ENCODE peak calls at places on chromosome 12, in five cellular contexts. E is IMR-90, W is HepG2, Z is K562, M is H1. Q is an unnamed sample.
A peak's percentile ranks its signal among the peaks of the same experiment; 100 is the strongest.

GRCh38 chr12:64099430-64099829 is 122.7 kb downstream of the KICS2 start:
- DNase-seq in E (peak; percentile 96), W (no peak), Z (no peak), M (no peak), Q (peak; percentile 35)

GRCh38 chr12:125381373-125381772 is 316.1 kb downstream of the AACS start:
- DNase-seq in E (no peak), W (no peak), Z (no peak), M (no peak), Q (no peak)

GRCh38 chr12:109999983-110000505 is 814 bp downstream of the ANKRD13A start:
- DNase-seq in E (no peak), W (no peak), Z (peak; percentile 38), M (no peak), Q (no peak)

GRCh38 chr12:124217508-124217981 is 77.3 kb upstream of the RFLNA start:
- DNase-seq in E (no peak), W (no peak), Z (no peak), M (no peak), Q (no peak)

GRCh38 chr12:47912575-47912974 is 7.8 kb upstream of the VDR start:
- DNase-seq in E (no peak), W (no peak), Z (no peak), M (no peak), Q (no peak)

GRCh38 chr12:96811083-96811482 is 96.0 kb upstream of the NEDD1 start:
- DNase-seq in E (peak; percentile 85), W (peak; percentile 46), Z (no peak), M (no peak), Q (peak; percentile 92)

GRCh38 chr12:74349925-74350324 is 187.7 kb upstream of the ATXN7L3B start:
- DNase-seq in E (no peak), W (no peak), Z (no peak), M (no peak), Q (no peak)

GRCh38 chr12:53047221-53048032 is 2.4 kb upstream of the TNS2 start:
- DNase-seq in E (peak; percentile 69), W (peak; percentile 44), Z (peak; percentile 80), M (peak; percentile 83), Q (peak; percentile 83)

GRCh38 chr12:75820848-75821578 is 210.6 kb downstream of the PHLDA1 start:
- DNase-seq in E (peak; percentile 97), W (no peak), Z (no peak), M (no peak), Q (no peak)

GRCh38 chr12:52230364-52231281 is 2.4 kb upstream of the KRT7 start:
- DNase-seq in E (peak; percentile 68), W (no peak), Z (no peak), M (no peak), Q (peak; percentile 76)

GRCh38 chr12:18601962-18602361 is 135.8 kb downstream of the PLCZ1 start:
- DNase-seq in E (no peak), W (no peak), Z (no peak), M (no peak), Q (no peak)

GRCh38 chr12:3045989-3046388 is 31.2 kb upstream of the TSPAN9 start:
- DNase-seq in E (no peak), W (no peak), Z (no peak), M (no peak), Q (no peak)

GRCh38 chr12:114799574-114800487 is 115.9 kb upstream of the TBX3 start:
- DNase-seq in E (peak; percentile 41), W (peak; percentile 100), Z (peak; percentile 3), M (no peak), Q (peak; percentile 44)

GRCh38 chr12:90235642-90236041 is 527.0 kb upstream of the ATP2B1 start:
- DNase-seq in E (no peak), W (no peak), Z (no peak), M (no peak), Q (no peak)

GRCh38 chr12:50637870-50638481 is 125.9 kb upstream of the ATF1 start:
- DNase-seq in E (peak; percentile 69), W (peak; percentile 40), Z (peak; percentile 50), M (no peak), Q (peak; percentile 54)

GRCh38 chr12:14948672-14949071 is 10.3 kb upstream of the ERP27 start:
- DNase-seq in E (peak; percentile 89), W (no peak), Z (peak; percentile 16), M (no peak), Q (no peak)

GRCh38 chr12:53977596-53978464 is 3.1 kb upstream of the HOTAIR start:
- DNase-seq in E (no peak), W (no peak), Z (no peak), M (no peak), Q (no peak)

GRCh38 chr12:109900752-109901580 is 892 bp downstream of the TCHP start:
- DNase-seq in E (no peak), W (no peak), Z (peak; percentile 39), M (peak; percentile 61), Q (no peak)

GRCh38 chr12:18250313-18250916 is 10.9 kb upstream of the PIK3C2G start:
- DNase-seq in E (peak; percentile 76), W (peak; percentile 59), Z (peak; percentile 43), M (no peak), Q (peak; percentile 18)

GRCh38 chr12:57128519-57129247 is 400 bp downstream of the LRP1 start:
- DNase-seq in E (no peak), W (no peak), Z (no peak), M (peak; percentile 79), Q (no peak)

GRCh38 chr12:54220092-54220557 is 31.3 kb upstream of the SMUG1 start:
- DNase-seq in E (peak; percentile 74), W (peak; percentile 45), Z (peak; percentile 88), M (peak; percentile 94), Q (peak; percentile 81)

GRCh38 chr12:13534645-13535398 is 338.3 kb downstream of the EMP1 start:
- DNase-seq in E (peak; percentile 23), W (peak; percentile 39), Z (peak; percentile 50), M (peak; percentile 99), Q (peak; percentile 60)

GRCh38 chr12:95396849-95397498 is 77.0 kb upstream of the METAP2 start:
- DNase-seq in E (peak; percentile 68), W (peak; percentile 15), Z (no peak), M (no peak), Q (no peak)

GRCh38 chr12:77796775-77797174 is 33.9 kb upstream of the NAV3 start:
- DNase-seq in E (peak; percentile 40), W (no peak), Z (no peak), M (no peak), Q (no peak)

GRCh38 chr12:132561784-132562156 is 48.6 kb downstream of the LRCOL1 start:
- DNase-seq in E (no peak), W (no peak), Z (peak; percentile 39), M (peak; percentile 84), Q (peak; percentile 75)

GRCh38 chr12:108594323-108594903 is 3.5 kb downstream of the TMEM119 start:
- DNase-seq in E (no peak), W (no peak), Z (no peak), M (no peak), Q (no peak)

GRCh38 chr12:109393437-109394345 is 46.0 kb downstream of the MYO1H start:
- DNase-seq in E (peak; percentile 53), W (peak; percentile 35), Z (peak; percentile 62), M (no peak), Q (peak; percentile 80)

GRCh38 chr12:68557011-68557715 is 53.5 kb upstream of the RAP1B start:
- DNase-seq in E (peak; percentile 93), W (no peak), Z (peak; percentile 23), M (no peak), Q (peak; percentile 20)

GRCh38 chr12:104748356-104748755 is 209.7 kb downstream of the SLC41A2 start:
- DNase-seq in E (no peak), W (no peak), Z (no peak), M (no peak), Q (no peak)

GRCh38 chr12:122615780-122616179 is 87.4 kb downstream of the HCAR2 start:
- DNase-seq in E (no peak), W (no peak), Z (no peak), M (no peak), Q (no peak)

GRCh38 chr12:122614839-122615238 is 87.8 kb downstream of the KNTC1 start:
- DNase-seq in E (peak; percentile 67), W (no peak), Z (no peak), M (no peak), Q (no peak)

GRCh38 chr12:122609696-122610095 is 82.6 kb downstream of the KNTC1 start:
- DNase-seq in E (no peak), W (no peak), Z (no peak), M (no peak), Q (no peak)

DNA sequence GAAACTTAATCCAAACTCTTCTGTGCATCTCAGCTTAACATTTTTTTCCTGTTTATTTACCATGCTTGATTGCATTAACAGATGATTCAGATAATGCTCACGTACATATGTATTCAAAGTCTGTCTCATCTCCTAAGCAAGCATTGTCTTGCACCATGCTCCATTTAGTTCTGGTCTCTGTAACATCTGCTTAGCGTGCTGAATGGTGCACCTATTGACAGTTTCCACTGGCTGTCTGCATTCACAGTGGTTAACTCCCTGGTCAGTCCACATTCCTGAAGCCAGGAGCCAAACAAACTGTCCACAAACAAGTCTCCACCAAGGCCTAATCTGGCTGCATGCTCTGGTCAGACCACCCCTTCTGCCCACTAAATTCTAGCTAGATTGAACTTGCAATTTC is 83.9 kb downstream of the KNTC1 start:
- DNase-seq in E (peak; percentile 24), W (no peak), Z (no peak), M (no peak), Q (no peak)
- TF ChIP-seq MAFK in E (no peak), W (no peak), Z (no peak), M (no peak), Q (no peak)

GRCh38 chr12:6751767-6752166 is 1.2 kb downstream of the MLF2 start:
- DNase-seq in E (no peak), W (no peak), Z (no peak), M (no peak), Q (no peak)
- H3K27ac ChIP-seq in E (peak overlapping the region; percentile 88), W (peak overlapping the region; percentile 96), Z (peak overlapping the region; percentile 99), M (no peak overlapping the region), Q (peak overlapping the region; percentile 97)

GRCh38 chr12:45183263-45183662 is 32.6 kb upstream of the ANO6 start:
- DNase-seq in E (peak; percentile 31), W (peak; percentile 13), Z (no peak), M (no peak), Q (peak; percentile 12)
- TF ChIP-seq CTCF in E (peak; percentile 59), W (peak; percentile 51), Z (peak; percentile 38), M (no peak), Q (peak; percentile 52)

DNA sequence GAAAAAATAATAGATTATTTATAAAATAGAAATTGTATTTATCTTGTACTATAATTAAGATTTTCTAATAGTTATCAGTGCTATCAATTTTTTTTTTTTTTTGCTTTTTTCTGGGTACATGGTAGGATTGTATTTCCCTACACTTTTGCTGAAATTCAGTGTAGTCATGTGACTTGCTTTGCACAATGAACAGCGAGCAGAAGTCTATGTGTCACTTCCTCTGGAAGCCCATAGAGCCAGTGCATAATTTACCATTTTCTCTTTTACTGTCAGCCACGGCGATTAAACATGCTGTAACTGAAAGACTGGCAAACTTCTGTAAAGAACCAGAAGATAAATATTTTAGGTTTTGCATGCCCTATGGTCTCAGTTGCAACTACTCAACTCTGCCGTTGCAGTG is 80.8 kb upstream of the PPP1R12A start:
- DNase-seq in E (no peak), W (no peak), Z (no peak), M (no peak), Q (no peak)
- TF ChIP-seq MAFK in E (no peak), W (no peak), Z (no peak), M (no peak), Q (no peak)

GRCh38 chr12:33116284-33116683 is 219.7 kb upstream of the PKP2 start:
- DNase-seq in E (no peak), W (no peak), Z (no peak), M (no peak), Q (no peak)
- H3K27ac ChIP-seq in E (no peak overlapping the region), W (no peak overlapping the region), Z (no peak overlapping the region), M (no peak overlapping the region), Q (no peak overlapping the region)

GRCh38 chr12:113327000-113327399 is 7.9 kb downstream of the SLC8B1 start:
- DNase-seq in E (no peak), W (no peak), Z (no peak), M (no peak), Q (no peak)
- TF ChIP-seq CTCF in E (no peak), W (no peak), Z (no peak), M (no peak), Q (no peak)

Q was measured in A549.